ENCODE peak calls at places on chromosomes 12 and 14, in four cellular contexts. One of them, this sample, is unnamed.

GRCh38 chr12:71460850-71461609 is 21.4 kb downstream of the LGR5 start:
- DNase-seq in OCI-M1: peak
- DNase-seq in iPS-NIHi11: no peak
- DNase-seq in NCI-H187 treated with DMSO at 0.1 percent for 48 hours: no peak
- DNase-seq in this sample: no peak

GRCh38 chr14:105526781-105527380 is 498 bp downstream of the TMEM121 start:
- DNase-seq in OCI-M1: no peak
- DNase-seq in iPS-NIHi11: no peak
- DNase-seq in NCI-H187 treated with DMSO at 0.1 percent for 48 hours: no peak
- DNase-seq in this sample: peak

GRCh38 chr14:64682173-64682710 is 22.0 kb upstream of the PLEKHG3 start:
- DNase-seq in OCI-M1: no peak
- DNase-seq in iPS-NIHi11: no peak
- DNase-seq in NCI-H187 treated with DMSO at 0.1 percent for 48 hours: no peak
- DNase-seq in this sample: no peak

GRCh38 chr14:102777711-102778615 is 714 bp downstream of the TRAF3 start:
- DNase-seq in OCI-M1: peak
- DNase-seq in iPS-NIHi11: peak
- DNase-seq in NCI-H187 treated with DMSO at 0.1 percent for 48 hours: no peak
- DNase-seq in this sample: peak

GRCh38 chr14:34368115-34368970 is 93.7 kb downstream of the SPTSSA start:
- DNase-seq in OCI-M1: peak
- DNase-seq in iPS-NIHi11: no peak
- DNase-seq in NCI-H187 treated with DMSO at 0.1 percent for 48 hours: no peak
- DNase-seq in this sample: no peak

GRCh38 chr12:29428630-29429029 is 47.7 kb upstream of the ERGIC2 start:
- DNase-seq in OCI-M1: peak
- DNase-seq in iPS-NIHi11: peak
- DNase-seq in NCI-H187 treated with DMSO at 0.1 percent for 48 hours: no peak
- DNase-seq in this sample: no peak

GRCh38 chr12:15880721-15881120 is 1.5 kb upstream of the STRAP start:
- DNase-seq in OCI-M1: no peak
- DNase-seq in iPS-NIHi11: no peak
- DNase-seq in NCI-H187 treated with DMSO at 0.1 percent for 48 hours: no peak
- DNase-seq in this sample: no peak

GRCh38 chr14:24863933-24864708 is 185.8 kb downstream of the STXBP6 start:
- DNase-seq in OCI-M1: peak
- DNase-seq in iPS-NIHi11: no peak
- DNase-seq in NCI-H187 treated with DMSO at 0.1 percent for 48 hours: no peak
- DNase-seq in this sample: no peak

GRCh38 chr14:68255697-68256178 is 436.2 kb downstream of the RAD51B start:
- DNase-seq in OCI-M1: no peak
- DNase-seq in iPS-NIHi11: no peak
- DNase-seq in NCI-H187 treated with DMSO at 0.1 percent for 48 hours: no peak
- DNase-seq in this sample: no peak

GRCh38 chr12:24754690-24755638 is 193.9 kb downstream of the BCAT1 start:
- DNase-seq in OCI-M1: no peak
- DNase-seq in iPS-NIHi11: no peak
- DNase-seq in NCI-H187 treated with DMSO at 0.1 percent for 48 hours: no peak
- DNase-seq in this sample: no peak

GRCh38 chr14:106586098-106586704 is 1059.8 kb downstream of the TMEM121 start:
- DNase-seq in OCI-M1: peak
- DNase-seq in iPS-NIHi11: peak
- DNase-seq in NCI-H187 treated with DMSO at 0.1 percent for 48 hours: no peak
- DNase-seq in this sample: peak

GRCh38 chr14:88849717-88850116 is 25.3 kb downstream of the TTC8 start:
- DNase-seq in OCI-M1: no peak
- DNase-seq in iPS-NIHi11: no peak
- DNase-seq in NCI-H187 treated with DMSO at 0.1 percent for 48 hours: no peak
- DNase-seq in this sample: no peak

GRCh38 chr12:116880817-116881324 is 370 bp downstream of the HRK start:
- DNase-seq in OCI-M1: peak
- DNase-seq in iPS-NIHi11: no peak
- DNase-seq in NCI-H187 treated with DMSO at 0.1 percent for 48 hours: no peak
- DNase-seq in this sample: peak

GRCh38 chr12:9066755-9067433 is 48.8 kb downstream of the A2M start:
- DNase-seq in OCI-M1: no peak
- DNase-seq in iPS-NIHi11: no peak
- DNase-seq in NCI-H187 treated with DMSO at 0.1 percent for 48 hours: no peak
- DNase-seq in this sample: no peak

GRCh38 chr12:30970559-30971202 is 44.1 kb downstream of the TSPAN11 start:
- DNase-seq in OCI-M1: no peak
- DNase-seq in iPS-NIHi11: peak
- DNase-seq in NCI-H187 treated with DMSO at 0.1 percent for 48 hours: no peak
- DNase-seq in this sample: peak

GRCh38 chr12:79262938-79263337 is 398.4 kb downstream of the SYT1 start:
- DNase-seq in OCI-M1: no peak
- DNase-seq in iPS-NIHi11: peak
- DNase-seq in NCI-H187 treated with DMSO at 0.1 percent for 48 hours: no peak
- DNase-seq in this sample: no peak

GRCh38 chr12:127767631-127768030 is 499.3 kb upstream of the TMEM132C start:
- DNase-seq in OCI-M1: peak
- DNase-seq in iPS-NIHi11: no peak
- DNase-seq in NCI-H187 treated with DMSO at 0.1 percent for 48 hours: no peak
- DNase-seq in this sample: no peak

GRCh38 chr12:92488735-92489134 is 214.1 kb upstream of the PLEKHG7 start:
- DNase-seq in OCI-M1: no peak
- DNase-seq in iPS-NIHi11: no peak
- DNase-seq in NCI-H187 treated with DMSO at 0.1 percent for 48 hours: no peak
- DNase-seq in this sample: no peak

GRCh38 chr14:24366664-24367505 is 1.1 kb upstream of the NFATC4 start:
- DNase-seq in OCI-M1: peak
- DNase-seq in iPS-NIHi11: peak
- DNase-seq in NCI-H187 treated with DMSO at 0.1 percent for 48 hours: peak
- DNase-seq in this sample: peak

GRCh38 chr14:31362746-31363145 is 57.6 kb downstream of the HEATR5A start:
- DNase-seq in OCI-M1: no peak
- DNase-seq in iPS-NIHi11: no peak
- DNase-seq in NCI-H187 treated with DMSO at 0.1 percent for 48 hours: no peak
- DNase-seq in this sample: no peak

This sample was measured in SK-N-SH.